ENCODE peak calls at places on chromosomes 11 and 22, in eight cellular contexts. T, N, U, S, E, H, M and C are unnamed samples.

GRCh38 chr11:70908223-70908622 is 344.2 kb downstream of the SHANK2 start:
- DNase-seq in U (no peak), M (no peak), H (no peak), T (no peak), S (no peak), N (no peak), E (no peak), C (no peak)

GRCh38 chr11:74283580-74284180 is 27.8 kb downstream of the P4HA3 start:
- DNase-seq in E (no peak), S (no peak), M (peak; percentile 90), T (no peak), H (no peak), U (no peak), N (no peak), C (no peak)

GRCh38 chr11:107549253-107549953 is 16.1 kb downstream of the ALKBH8 start:
- DNase-seq in S (peak; percentile 36), T (no peak), E (no peak), H (peak; percentile 63), M (peak; percentile 85), N (peak; percentile 4), U (peak; percentile 27), C (no peak)

GRCh38 chr11:125129316-125129990 is 18.0 kb upstream of the TMEM218 start:
- DNase-seq in H (peak; percentile 63), E (no peak), S (no peak), M (no peak), N (no peak), U (no peak), T (no peak), C (no peak)

GRCh38 chr11:120612363-120613263 is 101.1 kb downstream of the GRIK4 start:
- DNase-seq in U (no peak), M (no peak), S (no peak), E (no peak), H (no peak), T (no peak), N (no peak), C (no peak)

GRCh38 chr11:29127456-29127855 is 889.4 kb downstream of the KCNA4 start:
- DNase-seq in U (no peak), E (no peak), M (no peak), T (no peak), N (no peak), H (no peak), S (no peak), C (no peak)

GRCh38 chr11:73248526-73249185 is 23.5 kb upstream of the P2RY6 start:
- DNase-seq in N (no peak), M (no peak), E (no peak), T (no peak), H (no peak), S (no peak), U (no peak), C (no peak)

GRCh38 chr11:112460141-112460540 is 199.5 kb upstream of the PLET1 start:
- DNase-seq in U (no peak), S (no peak), E (no peak), N (no peak), M (no peak), H (no peak), T (no peak), C (no peak)

GRCh38 chr22:20384865-20385264 is 9.1 kb upstream of the ZNF74 start:
- DNase-seq in U (no peak), N (no peak), M (no peak), H (no peak), E (no peak), T (no peak), S (no peak), C (no peak)

GRCh38 chr11:120256178-120256577 is 16.2 kb downstream of the POU2F3 start:
- DNase-seq in M (no peak), E (no peak), U (no peak), H (no peak), N (no peak), S (no peak), T (no peak), C (no peak)

GRCh38 chr22:26673485-26673884 is 16.1 kb downstream of the MIAT start:
- DNase-seq in E (no peak), N (peak; percentile 8), M (peak; percentile 32), U (peak; percentile 86), H (no peak), S (no peak), T (no peak), C (no peak)

DNA sequence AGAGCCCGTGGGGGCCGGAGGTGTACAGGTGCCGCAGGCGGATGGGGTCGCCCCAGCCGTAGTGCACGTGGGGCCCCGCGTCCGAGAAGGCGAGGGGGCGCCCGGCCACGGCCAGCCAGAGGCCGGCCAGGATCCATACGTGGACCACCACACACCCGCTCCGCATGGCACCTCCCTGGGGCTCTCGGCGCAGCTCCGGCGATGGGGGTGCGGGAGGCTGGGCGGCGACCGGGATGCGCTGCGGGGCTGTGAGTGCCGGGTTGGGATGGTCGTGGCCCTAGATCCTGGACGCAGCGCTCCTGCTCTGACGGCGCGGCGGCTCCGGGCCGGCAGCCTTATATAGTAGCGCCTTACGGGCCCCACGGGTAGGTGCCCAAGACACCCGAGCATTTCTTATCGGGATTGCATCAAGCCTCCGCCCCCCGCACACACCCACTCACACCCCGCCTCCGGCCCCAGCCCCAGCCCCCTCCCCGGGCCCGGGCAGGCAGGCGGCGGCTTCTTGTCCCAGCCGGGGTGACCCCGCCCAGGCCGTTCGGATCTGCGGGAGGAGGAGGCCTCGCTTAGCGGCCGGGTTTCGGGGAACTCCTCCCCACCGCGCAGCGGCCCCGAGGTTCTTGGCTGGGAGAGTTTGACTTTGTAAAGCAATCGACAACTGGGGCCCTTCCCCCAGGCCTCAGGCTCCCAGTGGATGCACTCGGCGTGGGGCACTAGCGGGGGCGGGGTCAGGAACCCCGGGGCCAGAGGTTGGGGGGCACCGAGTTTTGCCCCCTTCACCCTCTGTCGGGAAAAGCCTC is at the start of gene FGF19:
- DNase-seq in S (peak; percentile 68), T (no peak), U (peak; percentile 22), N (no peak), H (peak; percentile 78), E (no peak), M (peak; percentile 18), C (no peak)
- H3K27me3 ChIP-seq in S (peaks cover 9% of the 10 kb centered on the region), T (peaks cover 15% of the 10 kb centered on the region), U (peaks cover 8% of the 10 kb centered on the region), N (peaks cover 72% of the 10 kb centered on the region), H (peaks cover 59% of the 10 kb centered on the region), E (peaks cover 42% of the 10 kb centered on the region), M (no peaks in the 10 kb centered on the region), C (no peaks in the 10 kb centered on the region)

DNA sequence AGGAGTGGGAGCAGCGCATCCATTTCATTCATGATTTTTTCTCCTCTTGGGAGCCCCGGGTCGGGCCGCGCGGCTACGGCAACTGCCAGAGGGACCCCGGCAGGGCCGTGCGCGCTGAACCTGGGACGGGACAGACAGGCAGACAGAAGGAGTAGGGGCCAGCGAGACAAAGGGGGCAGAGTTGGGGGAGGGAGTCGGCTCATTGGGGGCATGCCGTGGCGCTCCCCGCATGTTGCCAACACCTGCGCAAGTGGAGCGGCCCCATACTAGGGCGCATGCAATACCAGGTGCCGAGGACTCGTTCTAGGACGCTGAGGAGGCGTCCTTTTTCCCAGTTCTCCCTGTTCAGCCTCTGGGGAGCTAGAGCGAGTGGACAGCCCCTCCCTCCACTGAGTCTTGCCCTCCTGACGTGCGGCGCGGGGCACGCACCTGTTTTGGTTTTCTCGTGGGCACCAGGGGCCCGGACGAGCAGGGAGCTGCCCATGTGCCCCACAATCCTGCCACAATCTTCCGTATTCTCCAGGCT is 531 bp upstream of the PTPN5 start:
- DNase-seq in H (no peak), T (no peak), U (peak; percentile 8), S (no peak), E (no peak), N (no peak), M (no peak), C (no peak)
- H3K27me3 ChIP-seq in H (peaks cover 91% of the 10 kb centered on the region), T (peaks cover 4% of the 10 kb centered on the region), U (peaks cover 29% of the 10 kb centered on the region), S (no peaks in the 10 kb centered on the region), E (peaks cover 32% of the 10 kb centered on the region), N (peaks cover 38% of the 10 kb centered on the region), M (peaks cover 44% of the 10 kb centered on the region), C (peaks cover 12% of the 10 kb centered on the region)

DNA sequence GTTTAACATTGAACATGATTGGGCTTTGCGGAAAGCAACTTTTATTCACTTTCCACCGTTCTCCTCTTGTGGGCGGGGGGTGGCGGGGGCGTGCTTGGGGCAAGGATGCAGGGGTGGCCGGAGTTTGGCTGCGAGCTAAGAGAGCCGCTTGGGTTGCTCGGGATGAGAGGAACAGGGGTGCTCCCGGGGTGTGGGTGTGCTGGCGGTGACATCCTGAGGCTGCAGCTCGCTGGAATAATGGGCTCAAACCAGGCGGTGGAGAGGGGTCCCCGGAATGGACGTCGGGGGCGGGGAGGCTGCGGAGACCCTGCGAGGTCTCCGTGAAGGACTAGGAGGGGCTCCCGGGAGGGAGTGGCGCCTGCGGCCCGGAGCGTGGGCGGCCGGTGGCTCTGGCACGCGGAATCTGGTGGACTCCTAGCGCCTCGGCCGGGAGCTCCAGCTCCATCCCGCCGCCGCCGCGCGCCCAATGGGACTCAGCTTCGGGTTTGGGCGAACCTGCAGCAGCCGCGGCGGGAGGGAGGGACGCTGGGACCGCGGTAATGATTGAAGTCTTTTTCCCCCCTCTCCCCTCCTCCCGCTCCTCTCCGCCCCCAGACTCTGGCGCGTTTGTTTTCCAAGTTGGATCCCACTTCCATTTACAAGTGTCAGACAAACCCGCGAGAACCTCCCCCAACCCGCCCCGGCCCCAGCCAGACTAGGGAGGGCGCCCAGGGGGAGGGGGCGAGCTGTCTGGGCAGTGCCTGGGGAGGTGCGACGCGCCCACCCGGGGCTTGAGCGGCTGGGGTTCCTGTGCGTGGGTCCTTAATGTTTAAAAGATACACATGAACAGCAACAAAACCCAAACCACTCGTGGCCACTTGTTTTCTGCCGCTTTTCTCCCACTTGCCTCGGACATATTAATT is 2.0 kb downstream of the FAT3 start:
- DNase-seq in U (peak; percentile 7), N (no peak), T (no peak), M (no peak), H (peak; percentile 78), S (no peak), E (no peak), C (no peak)
- H3K27me3 ChIP-seq in U (peaks cover 43% of the 10 kb centered on the region), N (peaks cover 41% of the 10 kb centered on the region), T (no peaks in the 10 kb centered on the region), M (peaks cover 47% of the 10 kb centered on the region), H (peaks cover 30% of the 10 kb centered on the region), S (no peaks in the 10 kb centered on the region), E (peaks cover 23% of the 10 kb centered on the region), C (no peaks in the 10 kb centered on the region)

DNA sequence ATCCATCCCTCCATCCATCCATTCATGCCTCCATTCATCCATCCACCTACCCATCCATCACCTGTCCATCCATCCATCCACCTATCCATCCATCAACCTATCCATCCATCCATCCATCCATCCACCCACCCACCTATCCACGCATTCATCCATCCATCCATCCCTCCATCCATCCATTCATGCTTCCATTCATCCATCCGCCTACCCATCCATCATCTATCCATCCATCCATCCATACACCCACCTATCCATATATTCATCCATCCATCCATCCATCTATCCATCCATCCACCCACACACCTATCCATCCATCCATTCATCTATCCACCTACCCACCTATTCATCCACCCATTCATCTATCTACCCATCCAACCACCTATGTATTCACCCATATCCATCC is 13.8 kb downstream of the PARVG start:
- DNase-seq in H (no peak), U (no peak), M (no peak), S (no peak), T (no peak), E (no peak), N (no peak), C (no peak)
- H3K27me3 ChIP-seq in H (no peaks in the 10 kb centered on the region), U (peaks cover 19% of the 10 kb centered on the region), M (no peaks in the 10 kb centered on the region), S (no peaks in the 10 kb centered on the region), T (no peaks in the 10 kb centered on the region), E (peaks cover 14% of the 10 kb centered on the region), N (no peaks in the 10 kb centered on the region), C (no peaks in the 10 kb centered on the region)